ENCODE peak calls at places on chromosomes 5 and 9, in four cellular contexts. M is GM20000, X is activated B cell treated with CpG ODN at 0.5 μM for 24 hours, E is NCI-H748 treated with DMSO at 0.1 percent for 48 hours. D is an unnamed sample.

GRCh38 chr5:109558364-109558763 is 131.4 kb upstream of the MAN2A1 start:
- DNase-seq in M (no peak), X (no peak), E (no peak), D (no peak)

GRCh38 chr9:4590430-4591122 is 71.5 kb upstream of the PLPP6 start:
- DNase-seq in M (no peak), X (no peak), E (no peak), D (no peak)

GRCh38 chr9:113772121-113772885 is 103.8 kb upstream of the ZNF618 start:
- DNase-seq in M (no peak), X (no peak), E (no peak), D (no peak)

GRCh38 chr5:4038994-4039393 is 443.4 kb downstream of the IRX1 start:
- DNase-seq in M (no peak), X (no peak), E (no peak), D (no peak)

GRCh38 chr9:87498046-87498815 is 564 bp downstream of the DAPK1 start:
- DNase-seq in M (peak; percentile 75), X (no peak), E (peak; percentile 29), D (no peak)

GRCh38 chr5:137618476-137618875 is 117.4 kb downstream of the KLHL3 start:
- DNase-seq in M (no peak), X (no peak), E (no peak), D (no peak)

GRCh38 chr9:36834736-36835135 is 199.3 kb downstream of the PAX5 start:
- DNase-seq in M (no peak), X (no peak), E (no peak), D (no peak)

GRCh38 chr9:106864533-106865143 is 1.7 kb downstream of the ZNF462 start:
- DNase-seq in M (no peak), X (no peak), E (peak; percentile 56), D (no peak)

GRCh38 chr5:3114467-3114866 is 363.0 kb upstream of the IRX2 start:
- DNase-seq in M (no peak), X (no peak), E (no peak), D (no peak)

GRCh38 chr5:38800515-38800914 is 45.3 kb upstream of the OSMR start:
- DNase-seq in M (no peak), X (no peak), E (no peak), D (no peak)

GRCh38 chr9:95874989-95875304 is 544 bp upstream of the ERCC6L2 start:
- DNase-seq in M (peak; percentile 33), X (peak; percentile 37), E (peak; percentile 34), D (peak; percentile 41)

GRCh38 chr5:173885481-173886010 is 2.6 kb upstream of the CPEB4 start:
- DNase-seq in M (no peak), X (no peak), E (no peak), D (peak; percentile 38)

GRCh38 chr9:96140401-96141180 is 161.4 kb downstream of the HSD17B3 start:
- DNase-seq in M (no peak), X (no peak), E (no peak), D (no peak)

GRCh38 chr5:133273661-133274596 is 222.1 kb downstream of the HSPA4 start:
- DNase-seq in M (no peak), X (no peak), E (no peak), D (no peak)

D was measured in GM12864.